ENCODE peak calls at places on chromosome 16, in six cellular contexts. N is PC-3, K is IMR-90, H is neuronal stem cell, G is fibroblast of lung, Z is neural progenitor cell. E is an unnamed sample. For H3K36me3, the result is how much of the 10 kb centered on the place peaks cover.

GRCh38 chr16:86934581-86935322 is 356.4 kb downstream of the FOXL1 start:
- DNase-seq in H (no peak), N (no peak), K (no peak), G (no peak), Z (no peak), E (peak)

GRCh38 chr16:69193860-69194259 is 6.9 kb downstream of the SNTB2 start:
- DNase-seq in K (peak), N (no peak), G (peak), Z (no peak), H (no peak), E (no peak)

GRCh38 chr16:4767872-4768548 is 1.0 kb upstream of the ZNF500 start:
- DNase-seq in K (peak), H (no peak), Z (no peak), N (no peak), G (no peak), E (no peak)

GRCh38 chr16:69567031-69567680 is 1.4 kb downstream of the NFAT5 start:
- DNase-seq in N (peak), H (no peak), K (peak), G (no peak), Z (no peak), E (peak)

GRCh38 chr16:83344014-83344413 is 463.8 kb upstream of the HSBP1 start:
- DNase-seq in G (peak), K (peak), H (no peak), Z (no peak), N (peak), E (peak)

GRCh38 chr16:56610017-56610608 is 1.7 kb downstream of the MT2A start:
- DNase-seq in G (peak), N (peak), Z (no peak), H (no peak), K (peak), E (peak)

GRCh38 chr16:77514500-77515225 is 79.8 kb upstream of the ADAMTS18 start:
- DNase-seq in H (no peak), N (no peak), G (no peak), Z (no peak), K (no peak), E (no peak)

GRCh38 chr16:68126395-68126794 is 41.2 kb downstream of the NFATC3 start:
- DNase-seq in K (no peak), H (no peak), N (no peak), Z (no peak), G (no peak), E (no peak)

GRCh38 chr16:5551909-5552308 is 454.3 kb upstream of the EEF2KMT start:
- DNase-seq in K (no peak), H (no peak), Z (no peak), G (no peak), N (no peak), E (no peak)

GRCh38 chr16:55370762-55371482 is 46.9 kb downstream of the IRX6 start:
- DNase-seq in G (peak), H (peak), N (peak), Z (peak), K (peak), E (peak)

GRCh38 chr16:84614075-84614474 is 3.8 kb downstream of the COTL1 start:
- DNase-seq in Z (no peak), H (no peak), G (no peak), N (no peak), K (peak), E (no peak)

GRCh38 chr16:55372792-55373488 is 48.9 kb downstream of the IRX6 start:
- DNase-seq in H (no peak), Z (no peak), K (no peak), G (no peak), N (no peak), E (no peak)

GRCh38 chr16:52861614-52862022 is 191.1 kb downstream of the CHD9NB start:
- DNase-seq in G (peak), H (peak), Z (peak), N (peak), K (no peak), E (no peak)

GRCh38 chr16:66116163-66116792 is 250.2 kb upstream of the CDH5 start:
- DNase-seq in Z (no peak), K (peak), G (peak), H (no peak), N (peak), E (peak)

GRCh38 chr16:53068423-53068833 is 13.6 kb downstream of the CHD9 start:
- DNase-seq in Z (no peak), H (no peak), K (no peak), N (no peak), G (no peak), E (no peak)

GRCh38 chr16:77788196-77789084 is at the start of gene VAT1L:
- DNase-seq in H (peak), Z (peak), G (peak), K (peak), N (no peak), E (peak)

GRCh38 chr16:9257843-9258242 is 166.4 kb downstream of the HAPSTR1 start:
- DNase-seq in K (no peak), H (no peak), Z (no peak), G (no peak), N (no peak), E (no peak)

GRCh38 chr16:86384263-86384649 is 126.1 kb upstream of the FOXF1 start:
- DNase-seq in G (no peak), N (no peak), Z (no peak), K (no peak), H (no peak), E (peak)

GRCh38 chr16:88534731-88535141 is 35.5 kb upstream of the ZC3H18 start:
- DNase-seq in H (no peak), G (peak), N (peak), K (peak), Z (peak), E (peak)

GRCh38 chr16:88535181-88535856 is 34.9 kb upstream of the ZC3H18 start:
- DNase-seq in H (no peak), G (no peak), K (no peak), N (no peak), Z (no peak), E (no peak)

GRCh38 chr16:88533381-88533831 is 36.8 kb upstream of the ZC3H18 start:
- DNase-seq in G (peak), H (peak), Z (no peak), K (peak), N (peak), E (peak)

GRCh38 chr16:88532434-88533241 is 37.6 kb upstream of the ZC3H18 start:
- DNase-seq in H (no peak), G (no peak), K (no peak), Z (no peak), N (no peak), E (peak)

DNA sequence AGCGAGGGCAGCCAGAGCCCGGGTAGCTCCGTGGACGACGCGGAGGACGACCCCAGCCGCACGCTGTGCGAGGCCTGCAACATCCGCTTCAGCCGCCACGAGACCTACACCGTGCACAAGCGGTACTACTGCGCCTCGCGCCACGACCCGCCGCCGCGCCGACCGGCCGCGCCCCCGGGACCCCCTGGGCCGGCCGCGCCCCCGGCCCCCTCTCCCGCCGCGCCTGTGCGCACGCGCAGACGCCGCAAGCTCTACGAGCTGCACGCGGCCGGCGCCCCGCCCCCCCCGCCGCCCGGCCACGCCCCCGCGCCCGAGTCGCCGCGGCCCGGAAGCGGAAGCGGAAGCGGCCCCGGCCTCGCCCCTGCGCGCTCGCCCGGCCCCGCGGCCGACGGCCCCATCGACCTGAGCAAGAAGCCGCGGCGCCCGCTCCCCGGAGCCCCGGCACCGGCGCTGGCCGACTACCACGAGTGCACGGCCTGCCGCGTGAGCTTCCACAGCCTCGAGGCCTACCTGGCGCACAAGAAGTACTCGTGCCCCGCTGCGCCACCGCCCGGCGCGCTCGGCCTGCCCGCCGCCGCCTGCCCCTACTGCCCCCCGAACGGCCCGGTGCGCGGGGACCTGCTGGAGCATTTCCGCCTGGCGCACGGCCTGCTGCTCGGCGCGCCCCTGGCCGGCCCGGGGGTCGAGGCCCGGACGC is 36.1 kb upstream of the ZC3H18 start:
- DNase-seq in K (peak), N (peak), H (peak), G (peak), Z (peak), E (peak)
- H2AFZ ChIP-seq in K (peak), N (peak), H (peak), G (peak), Z (peak), E (no peak)

GRCh38 chr16:58608601-58609136 is 21.0 kb downstream of the CNOT1 start:
- DNase-seq in K (no peak), H (no peak), G (no peak), N (no peak), Z (no peak), E (no peak)
- H3K27ac ChIP-seq in K (no peak), H (no peak), G (no peak), N (no peak), Z (no peak), E (no peak)

GRCh38 chr16:11757671-11758545 is 15.3 kb upstream of the TXNDC11 start:
- DNase-seq in K (peak), N (peak), Z (no peak), G (peak), H (no peak), E (peak)

GRCh38 chr16:11759163-11759834 is 16.6 kb upstream of the TXNDC11 start:
- DNase-seq in G (no peak), H (no peak), Z (no peak), K (no peak), N (no peak), E (no peak)

GRCh38 chr16:11759997-11760396 is 17.3 kb upstream of the TXNDC11 start:
- DNase-seq in K (no peak), N (no peak), G (no peak), Z (no peak), H (no peak), E (no peak)

DNA sequence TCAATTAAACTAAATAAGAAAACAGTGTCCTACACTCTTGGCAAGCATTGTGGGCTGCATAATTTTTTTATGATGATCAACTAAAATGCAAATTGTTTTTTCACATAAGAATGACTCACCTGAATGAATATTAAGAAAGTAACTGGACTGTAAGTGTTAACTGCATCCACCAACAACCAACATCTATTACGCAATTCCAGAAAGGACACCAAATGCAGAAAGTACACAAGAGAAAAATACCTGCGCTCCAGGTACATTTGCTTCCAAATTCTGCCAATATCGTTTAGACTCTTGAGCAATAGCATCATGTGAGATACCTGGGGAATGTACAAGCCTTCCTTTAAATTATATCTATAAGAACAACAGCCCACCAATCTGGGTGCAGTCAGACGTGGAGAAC is 19.8 kb upstream of the TXNDC11 start:
- DNase-seq in G (no peak), Z (no peak), K (no peak), H (no peak), N (no peak), E (no peak)
- H3K36me3 ChIP-seq in G (under half), Z (under half), K (half or more), H (under half), N (under half), E (half or more)

GRCh38 chr16:64153718-64154117 is 968.1 kb downstream of the CDH11 start:
- DNase-seq in N (peak), Z (no peak), H (no peak), K (peak), G (no peak), E (no peak)
- H2AFZ ChIP-seq in N (peak), Z (peak), H (no peak), K (no peak), G (no peak), E (no peak)

GRCh38 chr16:79355600-79356358 is 244.8 kb downstream of the MAF start:
- DNase-seq in G (no peak), H (no peak), Z (no peak), N (no peak), K (no peak), E (no peak)

GRCh38 chr16:79348521-79349306 is 251.8 kb downstream of the MAF start:
- DNase-seq in K (no peak), H (no peak), N (no peak), Z (no peak), G (no peak), E (no peak)

GRCh38 chr16:79351927-79352326 is 248.6 kb downstream of the MAF start:
- DNase-seq in N (no peak), H (no peak), G (no peak), K (no peak), Z (no peak), E (no peak)

GRCh38 chr16:79347176-79347715 is 253.3 kb downstream of the MAF start:
- DNase-seq in G (no peak), H (no peak), K (no peak), N (no peak), Z (no peak), E (no peak)

GRCh38 chr16:79349803-79350202 is 250.7 kb downstream of the MAF start:
- DNase-seq in Z (no peak), N (no peak), K (no peak), H (no peak), G (no peak), E (no peak)
- H3K27ac ChIP-seq in Z (no peak), N (no peak), K (no peak), H (no peak), G (no peak), E (no peak)

GRCh38 chr16:2584742-2585650 is 47.2 kb downstream of the PDPK1 start:
- DNase-seq in G (peak), N (no peak), H (no peak), Z (no peak), K (peak), E (peak)
- H3K36me3 ChIP-seq in G (under half), N (under half), H (under half), Z (under half), K (under half), E (under half)

GRCh38 chr16:50834701-50835100 is 92.8 kb downstream of the CYLD start:
- DNase-seq in K (no peak), H (no peak), Z (no peak), N (no peak), G (no peak), E (no peak)
- H2AFZ ChIP-seq in K (no peak), H (no peak), Z (no peak), N (no peak), G (no peak), E (no peak)

DNA sequence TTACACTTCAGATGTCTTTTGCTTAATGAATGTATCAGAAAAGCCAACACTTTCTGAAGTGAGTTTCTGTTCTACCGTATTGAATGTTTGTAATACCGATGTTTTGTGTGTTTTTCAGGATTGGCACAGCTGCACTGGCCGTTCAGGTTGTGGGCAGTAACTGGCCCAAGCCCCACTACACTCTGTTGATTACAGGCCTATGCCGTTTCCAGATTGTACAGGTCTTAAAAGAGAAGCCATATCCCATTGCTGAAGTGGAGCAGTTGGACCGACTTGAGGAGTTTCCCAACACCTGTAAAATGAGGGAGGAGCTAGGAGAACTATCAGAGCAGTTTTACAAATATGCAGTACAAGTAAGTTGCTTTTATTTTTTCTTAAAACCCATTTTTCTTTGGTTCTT is 4.7 kb upstream of the ABCC11 start:
- DNase-seq in K (no peak), H (no peak), G (no peak), N (no peak), Z (no peak), E (no peak)
- H3K27ac ChIP-seq in K (no peak), H (no peak), G (no peak), N (no peak), Z (no peak), E (no peak)

GRCh38 chr16:88721236-88721635 is 14.9 kb downstream of the CTU2 start:
- DNase-seq in H (no peak), K (no peak), Z (no peak), N (no peak), G (no peak), E (peak)

GRCh38 chr16:88719933-88720296 is 13.6 kb downstream of the CTU2 start:
- DNase-seq in G (no peak), K (no peak), Z (no peak), H (no peak), N (no peak), E (peak)

GRCh38 chr16:88718178-88718577 is 11.9 kb downstream of the CTU2 start:
- DNase-seq in N (no peak), Z (no peak), G (no peak), K (no peak), H (no peak), E (no peak)

GRCh38 chr16:88720396-88720970 is 14.2 kb downstream of the CTU2 start:
- DNase-seq in H (no peak), G (no peak), N (no peak), K (no peak), Z (no peak), E (peak)

DNA sequence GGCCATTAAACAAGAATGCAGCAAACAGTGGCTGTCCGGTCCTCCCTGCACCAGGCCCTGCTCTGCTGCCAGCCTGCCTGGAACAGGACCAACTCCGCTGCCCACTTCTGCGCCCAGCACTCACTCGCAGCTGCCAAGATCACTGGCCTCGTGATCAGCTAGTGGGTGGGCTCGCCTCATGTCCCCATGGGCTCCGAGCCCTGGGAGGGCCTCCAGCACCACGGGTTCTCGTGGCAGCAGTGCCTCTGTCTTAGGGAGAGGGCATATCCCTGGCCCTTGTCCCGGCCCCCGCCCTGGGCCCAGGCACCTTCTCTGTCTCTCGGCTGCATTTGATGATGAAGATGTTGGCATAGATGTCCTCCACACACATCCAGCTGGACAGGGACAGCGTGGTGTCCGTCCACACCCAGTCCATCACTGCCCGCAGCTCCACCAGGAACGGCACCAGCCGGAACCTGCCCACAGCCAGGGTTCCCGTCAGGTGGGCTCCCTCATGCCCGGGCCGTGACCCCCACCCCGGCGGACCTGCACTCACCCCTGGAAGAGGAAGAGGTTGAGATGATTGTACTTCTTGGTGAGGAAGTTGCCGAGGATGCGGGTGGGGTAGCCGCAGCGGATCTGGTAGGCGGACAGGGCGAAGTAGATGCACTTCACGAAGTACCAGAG is 13.1 kb downstream of the CTU2 start:
- DNase-seq in G (no peak), K (no peak), Z (no peak), N (no peak), H (no peak), E (peak)
- H3K36me3 ChIP-seq in G (half or more), K (half or more), Z (under half), N (under half), H (under half), E (half or more)